ENCODE peak calls at places on chromosomes 2 and 18, in eight cellular contexts. Q, S, X, D, Z, M, H and K are unnamed samples.

GRCh38 chr2:218125626-218126080 is at the start of gene CXCR2:
- DNase-seq in Q (no peak), S (no peak), X (no peak), D (no peak), Z (no peak), M (no peak), H (peak), K (no peak)

GRCh38 chr2:195639959-195640358 is 17.1 kb upstream of the SLC39A10 start:
- DNase-seq in Q (no peak), S (no peak), X (no peak), D (no peak), Z (no peak), M (no peak), H (no peak), K (no peak)

GRCh38 chr2:134919360-134920210 is 963 bp downstream of the CCNT2 start:
- DNase-seq in Q (peak), S (peak), X (no peak), D (no peak), Z (no peak), M (peak), H (peak), K (peak)

GRCh38 chr2:28748176-28748575 is 3.5 kb upstream of the PPP1CB start:
- DNase-seq in Q (no peak), S (no peak), X (no peak), D (no peak), Z (no peak), M (no peak), H (no peak), K (no peak)

GRCh38 chr2:210663574-210663973 is 107.2 kb downstream of the CPS1 start:
- DNase-seq in Q (peak), S (no peak), X (peak), D (peak), Z (no peak), M (peak), H (no peak), K (no peak)

GRCh38 chr2:202965810-202966454 is 48.7 kb upstream of the NBEAL1 start:
- DNase-seq in Q (no peak), S (no peak), X (peak), D (peak), Z (no peak), M (peak), H (peak), K (peak)

GRCh38 chr2:145845207-145845894 is 1325.4 kb upstream of the ZEB2 start:
- DNase-seq in Q (peak), S (no peak), X (no peak), D (peak), Z (no peak), M (peak), H (no peak), K (peak)

GRCh38 chr2:199955007-199955338 is 318 bp downstream of the TYW5 start:
- DNase-seq in Q (no peak), S (no peak), X (no peak), D (peak), Z (no peak), M (peak), H (peak), K (peak)

GRCh38 chr2:164784376-164784775 is 57.2 kb downstream of the COBLL1 start:
- DNase-seq in Q (no peak), S (no peak), X (peak), D (peak), Z (no peak), M (peak), H (no peak), K (no peak)

GRCh38 chr2:238869293-238870124 is 21.6 kb downstream of the TWIST2 start:
- DNase-seq in Q (peak), S (no peak), X (no peak), D (no peak), Z (no peak), M (peak), H (no peak), K (no peak)

GRCh38 chr2:165293439-165294420 is 54.5 kb downstream of the SCN2A start:
- DNase-seq in Q (peak), S (no peak), X (peak), D (peak), Z (peak), M (peak), H (peak), K (peak)

GRCh38 chr2:8729939-8730338 is 48.1 kb downstream of the ID2 start:
- DNase-seq in Q (no peak), S (no peak), X (peak), D (peak), Z (no peak), M (no peak), H (no peak), K (no peak)

GRCh38 chr2:49261791-49262190 is 107.5 kb upstream of the FSHR start:
- DNase-seq in Q (no peak), S (no peak), X (no peak), D (no peak), Z (no peak), M (no peak), H (no peak), K (peak)

GRCh38 chr2:19774788-19775156 is 127.0 kb downstream of the TTC32 start:
- DNase-seq in Q (no peak), S (no peak), X (no peak), D (no peak), Z (no peak), M (no peak), H (no peak), K (no peak)

GRCh38 chr18:79537758-79538157 is 141.8 kb upstream of the CTDP1 start:
- DNase-seq in Q (no peak), S (no peak), X (no peak), D (no peak), Z (no peak), M (no peak), H (no peak), K (no peak)

GRCh38 chr2:120372816-120373215 is 26.9 kb downstream of the INHBB start:
- DNase-seq in Q (no peak), S (no peak), X (no peak), D (no peak), Z (no peak), M (no peak), H (no peak), K (no peak)

GRCh38 chr18:40367576-40367975 is 1587.5 kb upstream of the PIK3C3 start:
- DNase-seq in Q (no peak), S (no peak), X (peak), D (no peak), Z (no peak), M (no peak), H (no peak), K (no peak)

GRCh38 chr2:233977296-233977837 is 60.2 kb downstream of the TRPM8 start:
- DNase-seq in Q (no peak), S (no peak), X (no peak), D (no peak), Z (no peak), M (no peak), H (no peak), K (no peak)

GRCh38 chr2:197940346-197940745 is 136.0 kb downstream of the PLCL1 start:
- DNase-seq in Q (no peak), S (no peak), X (no peak), D (no peak), Z (no peak), M (no peak), H (no peak), K (no peak)

GRCh38 chr2:38797953-38798352 is 19.9 kb downstream of the GEMIN6 start:
- DNase-seq in Q (no peak), S (no peak), X (no peak), D (no peak), Z (no peak), M (no peak), H (no peak), K (no peak)

GRCh38 chr2:60958361-60958760 is 59.2 kb upstream of the PEX13 start:
- DNase-seq in Q (no peak), S (no peak), X (no peak), D (no peak), Z (no peak), M (peak), H (no peak), K (no peak)

GRCh38 chr18:53153281-53153680 is 813.3 kb downstream of the DCC start:
- DNase-seq in Q (peak), S (no peak), X (no peak), D (peak), Z (no peak), M (no peak), H (peak), K (no peak)

GRCh38 chr2:118779362-118779761 is 68.1 kb downstream of the EN1 start:
- DNase-seq in Q (no peak), S (no peak), X (no peak), D (no peak), Z (no peak), M (peak), H (no peak), K (no peak)

GRCh38 chr18:59799383-59800015 is 100.3 kb upstream of the PMAIP1 start:
- DNase-seq in Q (no peak), S (no peak), X (no peak), D (peak), Z (no peak), M (no peak), H (no peak), K (no peak)

GRCh38 chr2:172404824-172405223 is 22.6 kb upstream of the ITGA6 start:
- DNase-seq in Q (no peak), S (no peak), X (peak), D (peak), Z (no peak), M (peak), H (no peak), K (no peak)

GRCh38 chr2:231910771-231911170 is 15.4 kb downstream of the NPPC start:
- DNase-seq in Q (peak), S (no peak), X (no peak), D (no peak), Z (no peak), M (no peak), H (no peak), K (no peak)